ENCODE peak calls at places on chromosomes 5 and 9, in ten cellular contexts. F, Z, B, H, E, U, O, D, M and Y are unnamed samples.

GRCh38 chr5:173777149-173777548 is 111.0 kb upstream of the CPEB4 start:
- DNase-seq in O (no peak), Z (no peak), D (no peak), E (no peak), H (no peak), M (no peak), F (no peak), B (no peak), U (no peak), Y (no peak)

GRCh38 chr9:134847138-134847537 is 33.5 kb upstream of the FCN2 start:
- DNase-seq in O (no peak), Z (no peak), F (no peak), E (no peak), H (no peak), U (no peak), M (no peak), B (no peak), D (no peak), Y (no peak)

GRCh38 chr5:102833146-102833545 is 78.0 kb downstream of the PAM start:
- DNase-seq in U (peak; percentile 8), D (no peak), E (no peak), Z (no peak), F (no peak), M (no peak), H (no peak), O (no peak), B (no peak), Y (no peak)

GRCh38 chr9:111148994-111149759 is 110.9 kb upstream of the LPAR1 start:
- DNase-seq in O (peak; percentile 57), B (no peak), D (peak; percentile 25), Z (no peak), F (no peak), U (peak; percentile 33), H (peak; percentile 19), M (no peak), E (peak; percentile 38), Y (peak; percentile 9)

GRCh38 chr9:1745980-1746379 is 269.2 kb upstream of the SMARCA2 start:
- DNase-seq in E (no peak), Z (no peak), F (no peak), H (no peak), M (no peak), D (no peak), O (peak; percentile 4), U (no peak), B (no peak), Y (no peak)

GRCh38 chr5:643811-644271 is 31.7 kb downstream of the CEP72 start:
- DNase-seq in M (no peak), B (no peak), D (no peak), O (peak; percentile 49), E (no peak), H (no peak), Z (no peak), U (no peak), F (no peak), Y (no peak)

GRCh38 chr5:32504923-32505596 is 60.5 kb upstream of the ZFR start:
- DNase-seq in B (no peak), D (peak; percentile 70), U (peak; percentile 82), O (no peak), Z (no peak), E (peak; percentile 81), M (peak; percentile 92), F (peak; percentile 64), H (no peak), Y (peak; percentile 98)

GRCh38 chr9:100432736-100433135 is 5.8 kb downstream of the MSANTD3 start:
- DNase-seq in F (no peak), D (no peak), E (no peak), Z (no peak), O (no peak), H (no peak), U (no peak), M (no peak), B (no peak), Y (no peak)

DNA sequence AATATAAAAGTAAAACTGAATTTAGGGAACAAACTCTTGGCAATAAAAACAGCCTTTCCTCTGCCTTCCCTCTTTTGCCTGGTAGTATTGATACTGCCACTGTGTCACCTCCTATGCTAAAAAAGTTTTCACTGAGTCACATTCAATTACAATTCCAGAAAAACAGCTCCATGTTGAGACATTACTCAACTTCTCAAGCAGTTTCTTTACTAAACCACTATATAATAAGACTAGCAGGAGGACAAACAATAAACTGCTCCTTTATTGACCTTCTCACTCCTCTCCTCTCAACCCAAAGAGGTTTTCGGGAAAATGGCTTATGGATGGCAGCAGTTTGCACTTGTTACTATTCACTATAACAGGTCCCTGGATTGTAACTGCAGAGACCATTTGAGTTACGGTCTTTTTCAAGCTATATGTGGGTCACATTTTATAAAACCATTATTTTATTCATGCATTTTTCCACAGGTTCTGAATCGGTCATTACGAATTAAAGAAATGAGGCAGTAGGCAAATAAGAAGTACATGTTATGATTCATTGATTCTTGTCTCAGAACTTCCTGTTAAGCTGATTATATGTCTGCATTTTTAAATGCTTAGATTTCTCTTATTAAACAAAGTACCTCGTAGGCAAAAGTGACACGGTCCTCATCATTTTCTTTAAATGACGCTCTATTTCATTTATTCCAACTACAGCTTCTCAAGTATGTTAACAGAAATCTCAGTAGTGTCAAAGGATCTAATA is 2.1 kb downstream of the ZDHHC21 start:
- DNase-seq in B (no peak), Z (no peak), M (no peak), H (peak; percentile 64), O (no peak), U (no peak), D (no peak), E (no peak), F (no peak), Y (no peak)
- TF ChIP-seq CTCF in B (no peak), Z (no peak), M (no peak), H (no peak), O (no peak), U (no peak), D (no peak), E (no peak), F (no peak), Y (no peak)

DNA sequence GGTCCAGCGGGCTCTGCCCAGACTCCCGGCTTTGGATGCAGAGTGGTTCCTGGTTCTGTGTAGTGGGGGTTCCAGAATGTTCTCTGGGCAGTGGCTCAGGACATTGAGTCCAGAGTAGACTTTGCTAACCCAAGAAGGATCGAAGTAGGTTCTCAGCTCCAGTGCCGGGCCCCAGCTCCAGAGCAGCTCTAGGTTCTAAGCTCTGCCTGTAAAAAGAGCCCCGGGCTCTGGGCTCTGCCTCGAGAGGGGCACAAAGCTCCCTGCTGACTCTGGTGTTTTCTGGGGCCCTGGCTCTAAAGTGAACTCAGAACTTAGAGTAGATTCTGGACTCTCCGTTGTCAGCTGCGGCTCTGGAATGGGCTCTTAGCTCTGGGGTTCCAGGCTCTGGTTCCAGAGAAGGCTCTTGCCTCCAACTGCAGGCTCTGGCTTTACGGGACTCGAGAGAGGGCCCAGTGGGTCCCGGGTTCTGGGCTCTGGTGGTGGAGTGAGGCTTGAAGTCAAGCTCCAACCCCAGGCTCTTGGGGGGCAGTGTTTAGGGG is 414 bp downstream of the WDR38 start:
- DNase-seq in F (no peak), Z (no peak), O (no peak), B (no peak), D (no peak), E (no peak), M (no peak), U (no peak), H (no peak), Y (no peak)
- H3K4me3 ChIP-seq in F (peak overlapping the region; percentile 55), Z (peak overlapping the region; percentile 54), O (peak overlapping the region; percentile 48), B (peak overlapping the region; percentile 63), D (peak overlapping the region; percentile 67), E (peak overlapping the region; percentile 33), M (peak overlapping the region; percentile 60), U (peak overlapping the region; percentile 61), H (peak overlapping the region; percentile 72), Y (peak overlapping the region; percentile 69)

GRCh38 chr5:2019716-2020115 is 137.0 kb upstream of the IRX4 start:
- DNase-seq in M (no peak), O (no peak), D (no peak), E (no peak), U (no peak), B (no peak), F (no peak), Z (no peak), H (no peak), Y (no peak)

GRCh38 chr5:2015961-2016360 is 133.2 kb upstream of the IRX4 start:
- DNase-seq in B (no peak), U (no peak), Z (no peak), M (no peak), H (no peak), F (no peak), D (no peak), O (no peak), E (no peak), Y (no peak)

GRCh38 chr5:2015116-2015848 is 132.6 kb upstream of the IRX4 start:
- DNase-seq in E (no peak), H (no peak), F (peak; percentile 38), M (no peak), B (no peak), Z (no peak), O (no peak), U (no peak), D (no peak), Y (no peak)

GRCh38 chr5:2018390-2018724 is 135.6 kb upstream of the IRX4 start:
- DNase-seq in O (no peak), B (no peak), U (no peak), E (no peak), F (no peak), Z (no peak), D (no peak), M (no peak), H (no peak), Y (no peak)

DNA sequence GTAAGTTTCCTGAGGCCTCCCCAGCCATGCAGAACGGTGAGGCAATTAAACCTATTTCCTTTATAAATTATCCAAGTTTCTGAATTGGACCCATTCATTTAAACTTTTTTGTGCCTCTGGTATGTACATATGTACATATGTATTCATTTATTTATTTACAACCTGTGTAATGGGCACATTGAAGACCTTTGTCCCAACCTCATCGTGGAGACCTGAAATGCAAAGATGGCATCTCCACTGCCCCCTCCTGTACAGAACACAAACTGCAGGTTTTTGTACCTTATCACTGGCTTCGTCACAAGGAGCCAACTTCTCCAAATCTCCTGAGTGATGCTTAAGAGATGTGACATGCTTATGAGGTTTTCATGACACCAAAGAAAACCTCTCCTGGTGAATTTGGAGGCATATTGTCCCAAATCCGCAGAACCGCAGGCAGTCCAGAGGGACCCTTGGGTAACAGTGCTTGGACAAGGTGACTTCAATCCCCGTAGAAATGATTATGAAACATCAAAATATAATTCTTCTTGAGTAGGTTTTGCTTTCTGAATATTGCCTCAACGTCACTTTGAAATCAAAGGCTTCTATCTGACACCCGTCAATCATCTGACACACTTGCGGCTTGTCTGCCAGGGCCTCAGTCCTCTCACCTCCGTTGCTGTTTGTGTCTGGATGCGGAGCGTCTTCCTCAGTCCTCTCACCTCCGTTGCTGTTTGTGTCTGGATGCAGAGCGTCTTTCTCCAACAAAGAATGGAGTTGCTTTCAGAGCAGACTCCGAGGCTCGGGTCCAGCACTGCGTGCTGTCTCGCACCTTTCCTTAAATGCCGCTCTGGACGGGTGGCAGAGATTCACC is 135.0 kb upstream of the IRX4 start:
- DNase-seq in Z (peak; percentile 21), U (peak; percentile 19), E (no peak), F (peak; percentile 50), H (peak; percentile 52), M (no peak), B (no peak), D (no peak), O (peak; percentile 49), Y (peak; percentile 23)
- TF ChIP-seq CTCF in Z (peak; percentile 82), U (peak; percentile 25), E (no peak), F (peak; percentile 72), H (peak; percentile 57), M (peak; percentile 39), B (peak; percentile 64), D (peak; percentile 47), O (peak; percentile 65), Y (peak; percentile 49)

DNA sequence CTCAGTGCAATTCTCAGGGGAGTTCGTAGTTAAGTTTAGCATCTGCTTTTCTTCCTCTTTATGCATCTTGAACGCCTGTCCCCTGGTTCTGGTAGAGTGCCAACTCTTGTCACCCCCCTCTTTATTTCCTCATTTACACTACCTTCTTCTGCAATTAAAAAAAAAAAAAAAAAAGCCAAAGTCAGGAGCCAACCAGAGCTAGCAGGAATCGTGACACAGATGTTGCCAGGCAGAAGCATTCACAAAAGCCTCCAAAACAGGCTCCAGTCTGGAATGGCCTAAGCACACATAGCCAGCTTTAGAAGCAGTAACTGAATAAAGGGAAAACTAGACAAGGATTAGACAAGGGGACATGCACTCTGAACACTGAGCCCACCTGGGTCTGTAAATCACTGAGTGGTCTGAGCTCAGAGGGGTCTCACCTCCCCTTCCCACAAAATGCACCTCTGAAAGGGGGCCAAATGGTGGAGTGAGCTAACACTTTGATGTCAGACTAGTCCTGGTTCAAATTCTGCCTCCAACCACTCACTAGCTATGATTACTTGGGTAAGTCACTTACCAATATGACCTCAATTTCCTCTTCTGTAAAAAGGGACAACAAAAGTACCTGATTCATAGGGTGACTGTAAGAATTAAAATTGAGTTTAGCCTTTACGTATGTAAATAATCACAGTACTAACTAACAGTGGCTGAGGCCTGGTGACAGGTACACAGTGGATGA is 2.0 kb downstream of the CD74 start:
- DNase-seq in D (peak; percentile 52), Z (no peak), U (peak; percentile 77), F (peak; percentile 87), B (peak; percentile 58), H (peak; percentile 64), O (peak; percentile 81), E (peak; percentile 64), M (no peak), Y (peak; percentile 82)
- H3K4me3 ChIP-seq in D (peak overlapping the region; percentile 68), Z (peak overlapping the region; percentile 35), U (no peak overlapping the region), F (no peak overlapping the region), B (no peak overlapping the region), H (no peak overlapping the region), O (peak overlapping the region; percentile 74), E (no peak overlapping the region), M (no peak overlapping the region), Y (no peak overlapping the region)